ENCODE peak calls at places on chromosomes 3 and 15, in eight cellular contexts. G, Q, C, O, J, U, L and T are unnamed samples.

GRCh38 chr15:60798821-60799220 is 319.9 kb upstream of the ICE2 start:
- DNase-seq in G (no peak), Q (peak; percentile 80), C (no peak), O (no peak), J (no peak), U (peak; percentile 75), L (no peak), T (no peak)

GRCh38 chr3:22129101-22129500 is 378.1 kb upstream of the ZNF385D start:
- DNase-seq in G (no peak), Q (no peak), C (no peak), O (no peak), J (no peak), U (no peak), L (no peak), T (no peak)

GRCh38 chr3:158728851-158729250 is 3.4 kb downstream of the RARRES1 start:
- DNase-seq in G (peak; percentile 26), Q (no peak), C (no peak), O (no peak), J (no peak), U (no peak), L (no peak), T (no peak)

GRCh38 chr3:175287361-175287963 is 428.3 kb downstream of the NAALADL2 start:
- DNase-seq in G (no peak), Q (no peak), C (no peak), O (no peak), J (no peak), U (no peak), L (no peak), T (no peak)

GRCh38 chr3:184338538-184338945 is 1.1 kb downstream of the FAM131A start:
- DNase-seq in G (peak; percentile 95), Q (peak; percentile 71), C (peak; percentile 86), O (peak; percentile 91), J (peak; percentile 63), U (peak; percentile 82), L (no peak), T (peak; percentile 66)

GRCh38 chr3:86702381-86702958 is 288.5 kb downstream of the VGLL3 start:
- DNase-seq in G (no peak), Q (no peak), C (no peak), O (no peak), J (no peak), U (no peak), L (peak; percentile 10), T (no peak)

GRCh38 chr3:54830658-54831057 is 97.2 kb downstream of the LRTM1 start:
- DNase-seq in G (no peak), Q (no peak), C (peak; percentile 64), O (no peak), J (peak; percentile 10), U (no peak), L (peak; percentile 22), T (peak; percentile 28)

GRCh38 chr3:100630664-100631063 is 21.3 kb downstream of the ADGRG7 start:
- DNase-seq in G (no peak), Q (no peak), C (no peak), O (no peak), J (no peak), U (no peak), L (no peak), T (no peak)

GRCh38 chr3:184805351-184806038 is 6.5 kb upstream of the VPS8 start:
- DNase-seq in G (no peak), Q (no peak), C (no peak), O (no peak), J (no peak), U (no peak), L (no peak), T (peak; percentile 60)

GRCh38 chr3:74303711-74304110 is 310.7 kb downstream of the CNTN3 start:
- DNase-seq in G (no peak), Q (no peak), C (no peak), O (no peak), J (no peak), U (no peak), L (no peak), T (no peak)

GRCh38 chr3:128421439-128421836 is 45.3 kb downstream of the DNAJB8 start:
- DNase-seq in G (no peak), Q (no peak), C (no peak), O (no peak), J (no peak), U (no peak), L (no peak), T (no peak)

GRCh38 chr3:127044996-127045395 is 62.1 kb downstream of the PLXNA1 start:
- DNase-seq in G (no peak), Q (peak; percentile 17), C (peak; percentile 37), O (peak; percentile 44), J (peak; percentile 41), U (no peak), L (peak; percentile 58), T (no peak)

GRCh38 chr3:162892921-162893793 is 1396.5 kb downstream of the OTOL1 start:
- DNase-seq in G (no peak), Q (no peak), C (no peak), O (no peak), J (no peak), U (no peak), L (peak; percentile 30), T (no peak)